ENCODE peak calls at places on chromosomes 1 and 21, in seven cellular contexts. One of them, this sample, is unnamed.

GRCh38 chr1:54804471-54805132 is 3.5 kb upstream of the TTC22 start:
- DNase-seq in mesenchymal stem cell: peak
- DNase-seq in mesendoderm: no peak
- DNase-seq in H1: no peak
- DNase-seq in IMR-90: peak
- DNase-seq in H9: peak
- DNase-seq in neuronal stem cell: no peak
- DNase-seq in this sample: no peak

GRCh38 chr1:147225193-147225730 is at the start of gene FMO5:
- DNase-seq in mesenchymal stem cell: peak
- DNase-seq in mesendoderm: peak
- DNase-seq in H1: peak
- DNase-seq in IMR-90: peak
- DNase-seq in H9: peak
- DNase-seq in neuronal stem cell: no peak
- DNase-seq in this sample: peak

GRCh38 chr1:151166506-151166956 is 587 bp downstream of the SCNM1 start:
- DNase-seq in mesenchymal stem cell: peak
- DNase-seq in mesendoderm: peak
- DNase-seq in H1: no peak
- DNase-seq in IMR-90: peak
- DNase-seq in H9: no peak
- DNase-seq in neuronal stem cell: no peak
- DNase-seq in this sample: peak

GRCh38 chr1:107479865-107480264 is 339.0 kb downstream of the NTNG1 start:
- DNase-seq in mesenchymal stem cell: no peak
- DNase-seq in mesendoderm: no peak
- DNase-seq in H1: no peak
- DNase-seq in IMR-90: no peak
- DNase-seq in H9: no peak
- DNase-seq in neuronal stem cell: no peak
- DNase-seq in this sample: no peak

GRCh38 chr21:23488245-23488644 is 2119.0 kb downstream of the MRPL39 start:
- DNase-seq in mesenchymal stem cell: no peak
- DNase-seq in mesendoderm: no peak
- DNase-seq in H1: no peak
- DNase-seq in IMR-90: no peak
- DNase-seq in H9: no peak
- DNase-seq in neuronal stem cell: no peak
- DNase-seq in this sample: no peak

GRCh38 chr1:234871039-234871709 is 257.5 kb downstream of the TOMM20 start:
- DNase-seq in mesenchymal stem cell: no peak
- DNase-seq in mesendoderm: no peak
- DNase-seq in H1: no peak
- DNase-seq in IMR-90: no peak
- DNase-seq in H9: no peak
- DNase-seq in neuronal stem cell: no peak
- DNase-seq in this sample: no peak

GRCh38 chr1:8082945-8083344 is 56.8 kb upstream of the ERRFI1 start:
- DNase-seq in mesenchymal stem cell: peak
- DNase-seq in mesendoderm: no peak
- DNase-seq in H1: no peak
- DNase-seq in IMR-90: peak
- DNase-seq in H9: no peak
- DNase-seq in neuronal stem cell: no peak
- DNase-seq in this sample: no peak

GRCh38 chr1:103901072-103901471 is 151.4 kb downstream of the AMY1C start:
- DNase-seq in mesenchymal stem cell: no peak
- DNase-seq in mesendoderm: no peak
- DNase-seq in H1: no peak
- DNase-seq in IMR-90: no peak
- DNase-seq in H9: no peak
- DNase-seq in neuronal stem cell: no peak
- DNase-seq in this sample: no peak

GRCh38 chr1:160665330-160666078 is 18.7 kb upstream of the SLAMF1 start:
- DNase-seq in mesenchymal stem cell: peak
- DNase-seq in mesendoderm: peak
- DNase-seq in H1: no peak
- DNase-seq in IMR-90: no peak
- DNase-seq in H9: no peak
- DNase-seq in neuronal stem cell: no peak
- DNase-seq in this sample: no peak

GRCh38 chr1:41319803-41320711 is 41.2 kb upstream of the FOXO6 start:
- DNase-seq in mesenchymal stem cell: no peak
- DNase-seq in mesendoderm: peak
- DNase-seq in H1: peak
- DNase-seq in IMR-90: no peak
- DNase-seq in H9: no peak
- DNase-seq in neuronal stem cell: no peak
- DNase-seq in this sample: no peak

GRCh38 chr1:218374972-218375371 is 29.8 kb downstream of the TGFB2 start:
- DNase-seq in mesenchymal stem cell: peak
- DNase-seq in mesendoderm: no peak
- DNase-seq in H1: no peak
- DNase-seq in IMR-90: peak
- DNase-seq in H9: no peak
- DNase-seq in neuronal stem cell: no peak
- DNase-seq in this sample: no peak

GRCh38 chr1:83026745-83027144 is 972.2 kb downstream of the TTLL7 start:
- DNase-seq in mesenchymal stem cell: no peak
- DNase-seq in mesendoderm: no peak
- DNase-seq in H1: no peak
- DNase-seq in IMR-90: no peak
- DNase-seq in H9: no peak
- DNase-seq in neuronal stem cell: no peak
- DNase-seq in this sample: no peak

GRCh38 chr1:227395391-227396028 is 77.2 kb upstream of the CDC42BPA start:
- DNase-seq in mesenchymal stem cell: peak
- DNase-seq in mesendoderm: no peak
- DNase-seq in H1: no peak
- DNase-seq in IMR-90: no peak
- DNase-seq in H9: no peak
- DNase-seq in neuronal stem cell: no peak
- DNase-seq in this sample: peak

GRCh38 chr1:220484135-220484534 is 43.8 kb upstream of the MARK1 start:
- DNase-seq in mesenchymal stem cell: no peak
- DNase-seq in mesendoderm: no peak
- DNase-seq in H1: no peak
- DNase-seq in IMR-90: no peak
- DNase-seq in H9: no peak
- DNase-seq in neuronal stem cell: no peak
- DNase-seq in this sample: no peak

GRCh38 chr1:10267319-10267718 is 56.9 kb downstream of the KIF1B start:
- DNase-seq in mesenchymal stem cell: no peak
- DNase-seq in mesendoderm: no peak
- DNase-seq in H1: no peak
- DNase-seq in IMR-90: peak
- DNase-seq in H9: no peak
- DNase-seq in neuronal stem cell: no peak
- DNase-seq in this sample: no peak

GRCh38 chr1:178057863-178058576 is 35.9 kb upstream of the RASAL2 start:
- DNase-seq in mesenchymal stem cell: peak
- DNase-seq in mesendoderm: peak
- DNase-seq in H1: no peak
- DNase-seq in IMR-90: peak
- DNase-seq in H9: peak
- DNase-seq in neuronal stem cell: no peak
- DNase-seq in this sample: peak

GRCh38 chr1:1927751-1928150 is 8.7 kb upstream of the TMEM52 start:
- DNase-seq in mesenchymal stem cell: no peak
- DNase-seq in mesendoderm: no peak
- DNase-seq in H1: no peak
- DNase-seq in IMR-90: no peak
- DNase-seq in H9: no peak
- DNase-seq in neuronal stem cell: no peak
- DNase-seq in this sample: no peak

GRCh38 chr1:34808051-34808810 is 15.4 kb downstream of the GJA4 start:
- DNase-seq in mesenchymal stem cell: no peak
- DNase-seq in mesendoderm: no peak
- DNase-seq in H1: peak
- DNase-seq in IMR-90: no peak
- DNase-seq in H9: no peak
- DNase-seq in neuronal stem cell: no peak
- DNase-seq in this sample: peak

GRCh38 chr21:45511661-45512431 is 30.4 kb downstream of the SLC19A1 start:
- DNase-seq in mesenchymal stem cell: no peak
- DNase-seq in mesendoderm: no peak
- DNase-seq in H1: no peak
- DNase-seq in IMR-90: no peak
- DNase-seq in H9: no peak
- DNase-seq in neuronal stem cell: no peak
- DNase-seq in this sample: no peak

GRCh38 chr21:26469789-26470188 is 103.3 kb downstream of the CYYR1 start:
- DNase-seq in mesenchymal stem cell: peak
- DNase-seq in mesendoderm: no peak
- DNase-seq in H1: no peak
- DNase-seq in IMR-90: peak
- DNase-seq in H9: no peak
- DNase-seq in neuronal stem cell: no peak
- DNase-seq in this sample: peak

GRCh38 chr1:183218981-183219621 is 33.0 kb downstream of the LAMC2 start:
- DNase-seq in mesenchymal stem cell: peak
- DNase-seq in mesendoderm: no peak
- DNase-seq in H1: no peak
- DNase-seq in IMR-90: no peak
- DNase-seq in H9: peak
- DNase-seq in neuronal stem cell: no peak
- DNase-seq in this sample: no peak

GRCh38 chr1:224615861-224616760 is at the start of gene CNIH3:
- DNase-seq in mesenchymal stem cell: peak
- DNase-seq in mesendoderm: peak
- DNase-seq in H1: peak
- DNase-seq in IMR-90: peak
- DNase-seq in H9: peak
- DNase-seq in neuronal stem cell: peak
- DNase-seq in this sample: no peak

GRCh38 chr21:45098867-45099266 is 24.5 kb downstream of the ADARB1 start:
- DNase-seq in mesenchymal stem cell: peak
- DNase-seq in mesendoderm: peak
- DNase-seq in H1: no peak
- DNase-seq in IMR-90: no peak
- DNase-seq in H9: no peak
- DNase-seq in neuronal stem cell: no peak
- DNase-seq in this sample: no peak

GRCh38 chr1:94646786-94647555 is 105.4 kb upstream of the F3 start:
- DNase-seq in mesenchymal stem cell: peak
- DNase-seq in mesendoderm: no peak
- DNase-seq in H1: no peak
- DNase-seq in IMR-90: peak
- DNase-seq in H9: no peak
- DNase-seq in neuronal stem cell: no peak
- DNase-seq in this sample: peak

GRCh38 chr1:16111771-16112557 is 38.5 kb upstream of the FAM131C start:
- DNase-seq in mesenchymal stem cell: peak
- DNase-seq in mesendoderm: no peak
- DNase-seq in H1: no peak
- DNase-seq in IMR-90: peak
- DNase-seq in H9: peak
- DNase-seq in neuronal stem cell: no peak
- DNase-seq in this sample: no peak

GRCh38 chr21:40534886-40535285 is 312.1 kb downstream of the DSCAM start:
- DNase-seq in mesenchymal stem cell: no peak
- DNase-seq in mesendoderm: no peak
- DNase-seq in H1: no peak
- DNase-seq in IMR-90: no peak
- DNase-seq in H9: no peak
- DNase-seq in neuronal stem cell: no peak
- DNase-seq in this sample: peak
- H3K4ac ChIP-seq in mesenchymal stem cell: no peak
- H3K4ac ChIP-seq in mesendoderm: no peak
- H3K4ac ChIP-seq in H1: no peak
- H3K4ac ChIP-seq in IMR-90: no peak
- H3K4ac ChIP-seq in H9: no peak
- H3K4ac ChIP-seq in neuronal stem cell: no peak
- H3K4ac ChIP-seq in this sample: no peak

GRCh38 chr1:99663501-99663900 is 17.6 kb downstream of the PALMD start:
- DNase-seq in mesenchymal stem cell: no peak
- DNase-seq in mesendoderm: no peak
- DNase-seq in H1: no peak
- DNase-seq in IMR-90: no peak
- DNase-seq in H9: no peak
- DNase-seq in neuronal stem cell: no peak
- DNase-seq in this sample: no peak
- H3K4ac ChIP-seq in mesenchymal stem cell: no peak
- H3K4ac ChIP-seq in mesendoderm: no peak
- H3K4ac ChIP-seq in H1: no peak
- H3K4ac ChIP-seq in IMR-90: no peak
- H3K4ac ChIP-seq in H9: no peak
- H3K4ac ChIP-seq in neuronal stem cell: no peak
- H3K4ac ChIP-seq in this sample: no peak

GRCh38 chr1:21568006-21568746 is 59.0 kb downstream of the ALPL start:
- DNase-seq in mesenchymal stem cell: peak
- DNase-seq in mesendoderm: peak
- DNase-seq in H1: no peak
- DNase-seq in IMR-90: peak
- DNase-seq in H9: no peak
- DNase-seq in neuronal stem cell: no peak
- DNase-seq in this sample: peak
- H3K4ac ChIP-seq in mesenchymal stem cell: peak
- H3K4ac ChIP-seq in mesendoderm: no peak
- H3K4ac ChIP-seq in H1: no peak
- H3K4ac ChIP-seq in IMR-90: peak
- H3K4ac ChIP-seq in H9: no peak
- H3K4ac ChIP-seq in neuronal stem cell: no peak
- H3K4ac ChIP-seq in this sample: no peak

GRCh38 chr21:34220556-34221195 is 143.1 kb upstream of the KCNE2 start:
- DNase-seq in mesenchymal stem cell: no peak
- DNase-seq in mesendoderm: no peak
- DNase-seq in H1: no peak
- DNase-seq in IMR-90: no peak
- DNase-seq in H9: no peak
- DNase-seq in neuronal stem cell: no peak
- DNase-seq in this sample: peak

GRCh38 chr21:34223376-34223775 is 140.4 kb upstream of the KCNE2 start:
- DNase-seq in mesenchymal stem cell: no peak
- DNase-seq in mesendoderm: no peak
- DNase-seq in H1: no peak
- DNase-seq in IMR-90: no peak
- DNase-seq in H9: no peak
- DNase-seq in neuronal stem cell: no peak
- DNase-seq in this sample: no peak

GRCh38 chr21:34221331-34222030 is 142.3 kb upstream of the KCNE2 start:
- DNase-seq in mesenchymal stem cell: peak
- DNase-seq in mesendoderm: no peak
- DNase-seq in H1: no peak
- DNase-seq in IMR-90: no peak
- DNase-seq in H9: no peak
- DNase-seq in neuronal stem cell: no peak
- DNase-seq in this sample: peak

GRCh38 chr21:34219334-34220020 is 144.3 kb upstream of the KCNE2 start:
- DNase-seq in mesenchymal stem cell: no peak
- DNase-seq in mesendoderm: no peak
- DNase-seq in H1: no peak
- DNase-seq in IMR-90: no peak
- DNase-seq in H9: no peak
- DNase-seq in neuronal stem cell: no peak
- DNase-seq in this sample: peak

DNA sequence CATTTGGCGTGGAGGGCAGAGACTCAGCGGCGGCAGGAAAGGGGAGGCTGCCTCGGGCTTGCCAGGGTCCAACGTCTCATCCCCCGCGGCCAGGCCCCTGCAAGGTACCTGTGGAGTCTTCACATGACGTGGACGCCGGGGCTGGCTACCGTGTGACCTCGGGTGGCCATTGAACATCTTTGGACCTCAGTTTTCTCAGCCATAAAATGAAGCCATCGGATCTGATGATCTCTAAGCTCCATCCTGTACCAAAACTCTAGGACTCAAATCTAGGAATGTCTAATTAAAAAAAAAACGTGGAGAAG is 141.8 kb upstream of the KCNE2 start:
- DNase-seq in mesenchymal stem cell: no peak
- DNase-seq in mesendoderm: no peak
- DNase-seq in H1: no peak
- DNase-seq in IMR-90: no peak
- DNase-seq in H9: no peak
- DNase-seq in neuronal stem cell: no peak
- DNase-seq in this sample: no peak
- H3K4ac ChIP-seq in mesenchymal stem cell: peak
- H3K4ac ChIP-seq in mesendoderm: no peak
- H3K4ac ChIP-seq in H1: no peak
- H3K4ac ChIP-seq in IMR-90: no peak
- H3K4ac ChIP-seq in H9: no peak
- H3K4ac ChIP-seq in neuronal stem cell: no peak
- H3K4ac ChIP-seq in this sample: no peak

This sample was measured in trophoblast cell.